ENCODE peak calls at places on chromosomes 7 and 10, in nine cellular contexts. N is anterior cingulate cortex; Z is AG08395; Y is stimulated activated CD4-positive, alpha-beta T cell treated with anti-CD3 and anti-CD28 coated beads, Interleukin-1b, Interleukin-23, amount 100 ng/mL, for 1 hour; T is NCI-H69; G is MV-4-11; W is cerebellum; P is activated CD8-positive, alpha-beta memory T cell treated with anti-CD3 and anti-CD28 coated beads, Interleukin-2, amount 50 U/mL, for 48 hours; U is neuronal stem cell. D is an unnamed sample.

GRCh38 chr7:88069093-88069492 is 135.0 kb downstream of the ADAM22 start:
- DNase-seq in W (no peak), G (no peak), Y (no peak), N (no peak), T (no peak), Z (no peak), U (no peak), P (no peak), D (no peak)

GRCh38 chr10:77386833-77387232 is 250.8 kb downstream of the KCNMA1 start:
- DNase-seq in Z (peak), Y (no peak), W (no peak), U (no peak), T (no peak), P (no peak), G (no peak), N (peak), D (no peak)

GRCh38 chr7:37916017-37916672 is 472 bp downstream of the SFRP4 start:
- DNase-seq in Y (no peak), G (no peak), P (peak), Z (no peak), W (no peak), U (peak), T (peak), N (no peak), D (peak)

GRCh38 chr10:6737758-6738463 is 157.8 kb upstream of the PRKCQ start:
- DNase-seq in G (no peak), Y (no peak), T (no peak), Z (peak), N (no peak), U (no peak), W (peak), P (no peak), D (no peak)

GRCh38 chr7:36312064-36312914 is 77.4 kb upstream of the ANLN start:
- DNase-seq in N (no peak), T (peak), W (no peak), P (peak), G (no peak), U (no peak), Y (no peak), Z (no peak), D (no peak)

GRCh38 chr10:121978511-121978910 is 3.5 kb upstream of the NSMCE4A start:
- DNase-seq in N (no peak), P (no peak), G (no peak), T (no peak), U (no peak), Z (no peak), W (no peak), Y (no peak), D (no peak)

GRCh38 chr7:95772771-95773581 is 622 bp downstream of the DYNC1I1 start:
- DNase-seq in Y (no peak), W (peak), P (no peak), T (peak), G (no peak), U (peak), N (peak), Z (no peak), D (no peak)

GRCh38 chr7:150307904-150308303 is 15.3 kb upstream of the LRRC61 start:
- DNase-seq in G (no peak), Y (no peak), U (no peak), P (no peak), Z (no peak), T (no peak), N (no peak), W (no peak), D (no peak)

GRCh38 chr7:14305233-14305866 is 315.9 kb upstream of the ETV1 start:
- DNase-seq in T (peak), N (no peak), Y (no peak), U (no peak), W (no peak), P (no peak), G (no peak), Z (no peak), D (no peak)

GRCh38 chr10:49737474-49738201 is 24.5 kb downstream of the OGDHL start:
- DNase-seq in W (no peak), Y (no peak), P (no peak), G (no peak), T (no peak), N (no peak), Z (no peak), U (no peak), D (no peak)

GRCh38 chr7:39651262-39651661 is 27.9 kb downstream of the RALA start:
- DNase-seq in P (no peak), U (no peak), G (no peak), T (no peak), Y (no peak), N (no peak), W (no peak), Z (peak), D (no peak)

GRCh38 chr7:125602441-125602840 is 672.8 kb upstream of the POT1 start:
- DNase-seq in Y (no peak), N (no peak), Z (no peak), U (no peak), T (no peak), W (no peak), P (no peak), G (no peak), D (no peak)

GRCh38 chr7:953547-954327 is 743 bp downstream of the ADAP1 start:
- DNase-seq in P (no peak), T (peak), N (peak), W (peak), Y (no peak), G (peak), Z (peak), U (no peak), D (no peak)

GRCh38 chr10:14074062-14074884 is 256.5 kb downstream of the FRMD4A start:
- DNase-seq in G (no peak), P (no peak), Y (no peak), W (no peak), N (no peak), Z (peak), U (no peak), T (peak), D (peak)

GRCh38 chr10:130038611-130039109 is 72.0 kb downstream of the C10orf143 start:
- DNase-seq in W (no peak), G (no peak), P (no peak), U (no peak), Z (no peak), Y (no peak), N (no peak), T (no peak), D (no peak)

GRCh38 chr10:121087129-121087528 is 236.0 kb downstream of the WDR11 start:
- DNase-seq in G (peak), W (no peak), U (no peak), N (no peak), Y (no peak), T (no peak), Z (no peak), P (no peak), D (no peak)

GRCh38 chr7:22223841-22224240 is 133.1 kb downstream of the RAPGEF5 start:
- DNase-seq in Y (no peak), P (no peak), W (no peak), G (no peak), U (no peak), N (no peak), Z (no peak), T (no peak), D (no peak)

GRCh38 chr7:7761340-7761973 is 43.0 kb upstream of the RPA3 start:
- DNase-seq in G (peak), P (no peak), T (peak), U (no peak), W (peak), N (no peak), Z (peak), Y (no peak), D (no peak)

GRCh38 chr10:93718937-93719725 is 16.7 kb upstream of the FRA10AC1 start:
- DNase-seq in G (peak), P (no peak), W (peak), Z (no peak), N (no peak), T (peak), Y (no peak), U (no peak), D (no peak)

GRCh38 chr10:70053896-70054641 is 1.4 kb downstream of the MACROH2A2 start:
- DNase-seq in Z (no peak), G (no peak), P (peak), W (peak), T (peak), Y (no peak), N (no peak), U (no peak), D (no peak)

GRCh38 chr7:75565129-75565528 is 73.0 kb downstream of the SPDYE5 start:
- DNase-seq in Z (peak), W (no peak), T (peak), Y (no peak), P (no peak), N (no peak), U (no peak), G (no peak), D (no peak)

GRCh38 chr7:24755541-24756416 is 1.5 kb downstream of the GSDME start:
- DNase-seq in T (no peak), P (no peak), Y (no peak), G (peak), N (no peak), U (no peak), W (no peak), Z (no peak), D (no peak)

GRCh38 chr7:116576350-116577319 is 51.8 kb downstream of the CAV1 start:
- DNase-seq in T (no peak), P (no peak), Y (no peak), W (no peak), U (no peak), G (no peak), N (no peak), Z (peak), D (no peak)